ENCODE peak calls at places on chromosomes 2 and 18, in five cellular contexts. F is fibroblast of lung, M is left ventricle myocardium inferior, X is endothelial cell, D is Peyer's patch. Z is an unnamed sample.

GRCh38 chr2:219049282-219049681 is 8.0 kb upstream of the CFAP65 start:
- DNase-seq in F (no peak), D (no peak), M (no peak), X (no peak), Z (no peak)

GRCh38 chr2:49240608-49241007 is 86.3 kb upstream of the FSHR start:
- DNase-seq in F (peak; percentile 47), D (no peak), M (no peak), X (no peak), Z (no peak)

GRCh38 chr2:48719480-48720177 is 35.9 kb downstream of the LHCGR start:
- DNase-seq in X (no peak), M (no peak), F (no peak), D (no peak), Z (no peak)

GRCh38 chr2:240952496-240953246 is 45.7 kb upstream of the SNED1 start:
- DNase-seq in X (no peak), D (no peak), M (peak; percentile 71), F (no peak), Z (no peak)

GRCh38 chr2:121689356-121689755 is 40.1 kb upstream of the CLASP1 start:
- DNase-seq in D (no peak), M (no peak), F (peak; percentile 81), X (peak; percentile 33), Z (no peak)

GRCh38 chr2:1004398-1004797 is 53.7 kb downstream of the SNTG2 start:
- DNase-seq in X (no peak), F (no peak), M (no peak), D (no peak), Z (no peak)

GRCh38 chr2:48365476-48365875 is 164.5 kb upstream of the STON1 start:
- DNase-seq in X (no peak), F (no peak), M (no peak), D (no peak), Z (no peak)

GRCh38 chr18:59957957-59958356 is 58.2 kb downstream of the PMAIP1 start:
- DNase-seq in M (peak; percentile 41), F (peak; percentile 66), D (peak; percentile 61), X (no peak), Z (no peak)

GRCh38 chr18:11040359-11040758 is 109.0 kb downstream of the PIEZO2 start:
- DNase-seq in F (no peak), X (no peak), M (no peak), D (no peak), Z (no peak)

GRCh38 chr2:42361728-42362298 is 796 bp upstream of the COX7A2L start:
- DNase-seq in F (no peak), M (no peak), D (no peak), X (no peak), Z (no peak)
- TF ChIP-seq CTCF in F (no peak), M (no peak), D (no peak), X (no peak), Z (no peak)

GRCh38 chr2:42270757-42271156 is 90.3 kb downstream of the COX7A2L start:
- DNase-seq in D (no peak), F (no peak), X (no peak), M (no peak), Z (no peak)

DNA sequence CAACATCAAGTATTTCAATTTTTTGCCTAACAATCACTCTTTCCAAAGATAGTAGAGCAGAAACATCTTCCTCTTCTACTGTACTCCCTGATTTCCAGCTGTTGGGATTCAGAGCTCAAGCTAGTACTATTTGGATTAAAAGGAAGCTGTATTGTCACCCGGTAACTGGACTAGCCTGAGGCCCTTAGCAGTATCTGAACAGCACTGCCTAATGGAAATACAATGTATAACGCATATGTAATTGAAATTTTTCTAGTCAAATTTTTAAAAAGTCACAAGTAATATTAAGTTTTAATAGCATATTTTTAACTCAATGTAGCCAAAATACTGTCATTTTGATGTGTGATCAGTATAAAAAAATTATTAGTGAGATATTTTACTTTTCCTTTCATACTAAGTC is 86.1 kb downstream of the COX7A2L start:
- DNase-seq in X (no peak), D (no peak), F (peak; percentile 15), M (no peak), Z (no peak)
- TF ChIP-seq CTCF in X (no peak), D (no peak), F (peak; percentile 8), M (no peak), Z (no peak)

GRCh38 chr18:52339891-52340371 is at the start of gene DCC:
- DNase-seq in D (no peak), F (peak; percentile 71), M (no peak), X (peak; percentile 67), Z (peak; percentile 71)
- TF ChIP-seq CTCF in D (no peak), F (peak; percentile 18), M (peak; percentile 45), X (no peak), Z (peak; percentile 46)

DNA sequence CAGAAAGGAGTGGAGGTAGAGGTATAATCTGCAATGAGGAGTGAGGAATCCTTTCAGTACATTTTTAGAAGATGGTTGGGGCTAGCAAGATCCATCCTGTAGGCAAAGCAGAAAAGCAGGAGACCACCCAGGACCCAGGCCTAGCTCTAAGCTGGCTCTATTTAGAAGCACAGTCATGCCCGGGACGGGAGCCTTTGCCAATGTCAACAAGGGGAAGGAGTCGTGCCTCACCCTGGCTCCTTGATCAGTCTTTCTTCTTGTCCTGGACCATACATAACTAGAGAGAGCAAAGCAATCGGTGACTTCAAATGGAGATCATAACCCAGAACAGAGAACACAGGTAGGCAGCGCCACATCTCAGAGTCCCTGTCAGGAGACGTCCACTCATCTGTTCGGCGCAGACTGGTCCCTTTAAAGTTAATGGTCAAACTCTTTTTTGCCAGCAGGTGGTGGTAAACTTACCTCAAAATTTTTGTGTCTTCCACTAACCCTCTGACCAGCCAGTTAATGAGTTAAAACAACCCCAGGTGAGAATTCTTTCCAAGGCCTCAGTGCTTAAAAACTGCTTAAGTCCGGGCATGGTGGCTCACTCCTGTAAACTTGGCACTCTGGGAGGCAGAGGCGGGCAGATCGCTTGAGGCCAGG is 8.0 kb downstream of the MC5R start:
- DNase-seq in D (no peak), X (peak; percentile 25), F (no peak), M (no peak), Z (no peak)
- TF ChIP-seq CTCF in D (no peak), X (no peak), F (no peak), M (peak; percentile 24), Z (peak; percentile 11)

DNA sequence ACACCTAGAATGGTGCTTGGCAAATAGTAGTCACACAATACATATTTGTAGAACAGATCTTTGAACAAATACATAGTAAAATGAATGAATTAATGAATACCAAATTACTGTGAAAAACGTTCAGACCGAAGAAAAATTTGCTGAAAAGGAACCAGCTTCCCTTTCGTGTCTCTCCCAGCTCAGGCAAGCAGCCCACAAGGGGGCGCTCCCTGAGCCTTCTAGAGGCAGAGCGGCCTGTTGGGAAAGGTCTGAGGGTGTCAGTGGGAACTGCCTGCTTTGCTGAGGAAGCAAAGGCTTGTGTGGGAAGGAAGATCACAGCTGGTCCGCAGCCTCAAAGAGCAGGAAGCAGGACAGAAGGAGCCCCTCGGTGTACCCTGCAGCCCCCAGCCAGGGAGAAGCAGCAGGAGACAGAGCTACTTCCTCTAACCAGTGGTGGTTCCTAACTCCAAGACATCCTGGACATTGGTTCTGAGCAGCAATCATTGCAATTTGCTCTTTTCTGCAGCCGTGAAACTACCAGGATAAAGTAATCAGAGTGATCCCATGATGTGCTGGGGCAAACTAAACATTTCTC is 231.1 kb downstream of the ANKRD30B start:
- DNase-seq in D (no peak), M (no peak), F (peak; percentile 58), X (peak; percentile 80), Z (no peak)
- TF ChIP-seq CTCF in D (no peak), M (peak; percentile 57), F (peak; percentile 49), X (peak; percentile 43), Z (no peak)

GRCh38 chr2:130819226-130819914 is 17.3 kb upstream of the ARHGEF4 start:
- DNase-seq in X (no peak), D (no peak), F (no peak), M (no peak), Z (no peak)
- TF ChIP-seq CTCF in X (no peak), D (no peak), F (no peak), M (no peak), Z (no peak)

DNA sequence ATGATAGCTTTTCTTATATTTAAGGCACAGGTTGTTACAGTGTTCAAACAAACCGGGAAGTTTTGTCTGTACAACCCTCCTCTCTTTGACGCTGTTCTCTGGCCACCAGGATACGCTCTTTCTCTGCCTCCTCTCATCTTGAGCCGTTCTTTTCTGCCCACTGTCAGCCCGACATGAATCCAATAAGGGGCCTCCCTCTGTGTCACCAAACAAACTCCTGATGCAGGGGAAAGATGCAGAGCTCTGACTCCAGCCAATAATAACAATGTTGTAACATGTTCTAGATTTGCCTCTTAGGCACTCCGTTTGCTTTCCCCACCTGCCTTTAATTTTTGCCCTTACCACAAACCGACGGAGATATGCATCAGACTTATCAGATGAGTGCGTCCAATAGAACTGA is 449.3 kb downstream of the SLC4A3 start:
- DNase-seq in M (no peak), X (no peak), D (no peak), F (peak; percentile 80), Z (no peak)
- TF ChIP-seq CTCF in M (peak; percentile 39), X (no peak), D (no peak), F (peak; percentile 53), Z (peak; percentile 10)